ENCODE peak calls at places on chromosome 15, in eight cellular contexts. C, X, N, T, D, L, H and J are unnamed samples.

GRCh38 chr15:74580538-74581350 is 34.9 kb upstream of the CLK3 start:
- DNase-seq in H (no peak), L (no peak), T (peak), N (no peak), D (no peak), X (no peak), C (no peak), J (no peak)

GRCh38 chr15:66962522-66962921 is 102.9 kb upstream of the SMAD3 start:
- DNase-seq in T (no peak), D (no peak), X (no peak), L (no peak), C (no peak), N (no peak), H (no peak), J (no peak)

GRCh38 chr15:73677146-73677607 is 7.0 kb upstream of the CD276 start:
- DNase-seq in T (no peak), C (no peak), D (no peak), H (peak), X (peak), N (peak), L (peak), J (peak)

GRCh38 chr15:52682200-52682599 is 3.0 kb upstream of the ATOSA start:
- DNase-seq in L (no peak), C (no peak), T (no peak), D (no peak), X (no peak), N (no peak), H (no peak), J (no peak)

GRCh38 chr15:77620297-77620696 is 12.4 kb downstream of the LINGO1 start:
- DNase-seq in N (no peak), X (no peak), H (no peak), D (no peak), T (no peak), L (no peak), C (no peak), J (no peak)

GRCh38 chr15:75782926-75783325 is 60.3 kb upstream of the UBE2Q2 start:
- DNase-seq in D (no peak), T (no peak), L (no peak), X (no peak), N (no peak), C (no peak), H (peak), J (no peak)

GRCh38 chr15:48414015-48414414 is 82.8 kb downstream of the DUT start:
- DNase-seq in T (no peak), D (no peak), X (no peak), C (no peak), H (no peak), N (no peak), L (no peak), J (no peak)

GRCh38 chr15:86063328-86064180 is 16.1 kb upstream of the AGBL1 start:
- DNase-seq in H (no peak), T (no peak), C (no peak), D (no peak), N (no peak), L (no peak), X (no peak), J (no peak)

GRCh38 chr15:73647259-73648026 is 14.3 kb upstream of the NPTN start:
- DNase-seq in C (no peak), X (no peak), H (no peak), D (no peak), T (no peak), L (no peak), N (no peak), J (no peak)

GRCh38 chr15:84816694-84817460 is at the start of gene ALPK3:
- DNase-seq in T (no peak), C (no peak), L (peak), N (peak), H (peak), X (no peak), D (no peak), J (no peak)

GRCh38 chr15:60651734-60652141 is 172.8 kb upstream of the ICE2 start:
- DNase-seq in L (no peak), N (no peak), X (no peak), H (no peak), T (no peak), D (no peak), C (peak), J (no peak)

GRCh38 chr15:99452010-99452409 is 113.8 kb upstream of the MEF2A start:
- DNase-seq in N (no peak), X (no peak), D (no peak), C (no peak), T (no peak), L (no peak), H (no peak), J (no peak)

GRCh38 chr15:63981596-63982320 is 64.5 kb downstream of the DAPK2 start:
- DNase-seq in L (no peak), X (no peak), H (no peak), N (no peak), D (no peak), T (peak), C (no peak), J (no peak)

GRCh38 chr15:99435138-99435695 is 130.6 kb upstream of the MEF2A start:
- DNase-seq in D (peak), H (peak), X (no peak), L (peak), N (peak), T (peak), C (no peak), J (no peak)

GRCh38 chr15:42602501-42602900 is 27.1 kb downstream of the STARD9 start:
- DNase-seq in H (no peak), D (no peak), L (no peak), T (no peak), N (no peak), C (no peak), X (peak), J (no peak)

GRCh38 chr15:76199106-76200082 is 111.9 kb downstream of the ETFA start:
- DNase-seq in L (peak), D (peak), C (no peak), N (peak), T (no peak), H (peak), X (no peak), J (peak)

GRCh38 chr15:64772964-64773363 is 2.4 kb downstream of the RBPMS2 start:
- DNase-seq in H (no peak), T (no peak), X (no peak), C (no peak), L (no peak), D (no peak), N (no peak), J (no peak)

GRCh38 chr15:69979269-69979668 is 118.4 kb downstream of the TLE3 start:
- DNase-seq in D (no peak), N (no peak), X (peak), C (no peak), L (peak), H (no peak), T (peak), J (no peak)

GRCh38 chr15:100778831-100779288 is 100.8 kb upstream of the ALDH1A3 start:
- DNase-seq in L (no peak), D (peak), C (no peak), N (peak), X (no peak), H (no peak), T (no peak), J (no peak)

GRCh38 chr15:70585707-70586034 is 177.7 kb downstream of the UACA start:
- DNase-seq in H (no peak), T (no peak), C (no peak), N (no peak), L (no peak), D (peak), X (peak), J (no peak)

GRCh38 chr15:59367022-59367451 is 5.6 kb downstream of the MYO1E start:
- DNase-seq in L (no peak), X (no peak), N (no peak), C (no peak), H (no peak), T (no peak), D (no peak), J (no peak)

GRCh38 chr15:100463515-100463914 is 65.2 kb downstream of the CERS3 start:
- DNase-seq in L (no peak), N (no peak), D (no peak), H (no peak), T (no peak), X (no peak), C (no peak), J (no peak)

GRCh38 chr15:74793135-74794028 is 11.5 kb downstream of the CSK start:
- DNase-seq in D (no peak), H (no peak), X (no peak), N (no peak), T (peak), L (peak), C (no peak), J (no peak)

GRCh38 chr15:62391565-62392262 is 226.6 kb upstream of the C2CD4B start:
- DNase-seq in L (peak), N (peak), X (peak), T (peak), H (peak), D (no peak), C (no peak), J (peak)
- TF ChIP-seq POLR2A in L (no peak), N (no peak), X (no peak), T (no peak), H (no peak), D (no peak), C (no peak), J (no peak)

GRCh38 chr15:88804257-88804656 is 1.0 kb downstream of the ACAN start:
- DNase-seq in L (no peak), N (no peak), D (no peak), X (no peak), T (no peak), C (no peak), H (no peak), J (no peak)

GRCh38 chr15:88803241-88803919 is at the start of gene ACAN:
- DNase-seq in H (no peak), N (no peak), C (no peak), T (no peak), L (no peak), D (no peak), X (no peak), J (no peak)

GRCh38 chr15:88802991-88803240 is 320 bp upstream of the ACAN start:
- DNase-seq in N (no peak), H (no peak), D (no peak), T (no peak), X (no peak), L (no peak), C (no peak), J (no peak)

GRCh38 chr15:88805031-88805780 is 2.0 kb downstream of the ACAN start:
- DNase-seq in X (no peak), T (no peak), C (no peak), N (no peak), L (no peak), H (no peak), D (no peak), J (no peak)

GRCh38 chr15:88803920-88804247 is 648 bp downstream of the ACAN start:
- DNase-seq in L (no peak), T (no peak), D (no peak), C (no peak), X (no peak), H (no peak), N (no peak), J (no peak)
- H3K4me3 ChIP-seq in L (no peak), T (no peak), D (peak), C (no peak), X (no peak), H (no peak), N (no peak), J (no peak)

GRCh38 chr15:81001180-81002003 is 669 bp downstream of the TLNRD1 start:
- DNase-seq in D (peak), T (peak), L (peak), C (no peak), N (peak), X (no peak), H (peak), J (peak)
- TF ChIP-seq POLR2A in D (peak), T (no peak), L (peak), C (peak), N (no peak), X (no peak), H (peak), J (peak)

GRCh38 chr15:87483468-87483867 is 773.1 kb downstream of the NTRK3 start:
- DNase-seq in D (no peak), L (no peak), N (no peak), C (no peak), H (no peak), T (no peak), X (no peak), J (no peak)

GRCh38 chr15:87477056-87477455 is 779.5 kb downstream of the NTRK3 start:
- DNase-seq in C (no peak), L (no peak), T (no peak), H (no peak), N (no peak), X (no peak), D (no peak), J (no peak)

GRCh38 chr15:87478688-87479072 is 777.9 kb downstream of the NTRK3 start:
- DNase-seq in T (no peak), H (no peak), N (no peak), L (no peak), D (no peak), C (no peak), X (no peak), J (no peak)

GRCh38 chr15:87477759-87478687 is 778.5 kb downstream of the NTRK3 start:
- DNase-seq in L (no peak), N (peak), D (no peak), T (no peak), H (peak), C (no peak), X (no peak), J (no peak)
- H3K4me3 ChIP-seq in L (no peak), N (no peak), D (peak), T (no peak), H (no peak), C (no peak), X (no peak), J (no peak)

GRCh38 chr15:88830016-88830415 is 26.8 kb downstream of the ACAN start:
- DNase-seq in N (no peak), C (no peak), X (no peak), L (no peak), H (no peak), T (no peak), D (no peak), J (no peak)
- TF ChIP-seq POLR2A in N (no peak), C (no peak), X (no peak), L (no peak), H (no peak), T (no peak), D (no peak), J (no peak)